ENCODE peak calls at places on chromosomes 13 and 19, in five cellular contexts. N is upper lobe of left lung, M is GM12892, O is stomach, S is vagina. L is an unnamed sample.

GRCh38 chr13:19181021-19181620 is 503 bp downstream of the TUBA3C start:
- DNase-seq in M (no peak), O (peak), S (peak), N (no peak), L (no peak)

GRCh38 chr19:54023191-54023590 is 31.8 kb downstream of the CACNG6 start:
- DNase-seq in O (no peak), M (no peak), S (no peak), N (no peak), L (no peak)

GRCh38 chr13:67630640-67631039 is 400.5 kb upstream of the PCDH9 start:
- DNase-seq in O (no peak), M (no peak), S (no peak), N (no peak), L (no peak)

GRCh38 chr13:65236841-65237418 is 1993.2 kb downstream of the PCDH9 start:
- DNase-seq in M (no peak), O (no peak), N (no peak), S (no peak), L (no peak)

GRCh38 chr13:103140001-103140671 is 73.9 kb upstream of the SLC10A2 start:
- DNase-seq in N (no peak), S (no peak), M (no peak), O (no peak), L (no peak)

GRCh38 chr19:3062165-3063105 is at the start of gene TLE5:
- DNase-seq in S (no peak), M (peak), O (peak), N (peak), L (peak)

GRCh38 chr13:40077396-40078027 is 422.1 kb downstream of the COG6 start:
- DNase-seq in S (no peak), O (no peak), N (no peak), M (no peak), L (no peak)

GRCh38 chr19:13844130-13844631 is 32.8 kb upstream of the NANOS3 start:
- DNase-seq in S (no peak), O (no peak), M (no peak), N (no peak), L (no peak)

GRCh38 chr13:32639502-32640105 is 53.4 kb downstream of the PDS5B start:
- DNase-seq in M (no peak), O (peak), S (no peak), N (peak), L (peak)

GRCh38 chr19:17076539-17076919 is 952 bp downstream of the MYO9B start:
- DNase-seq in M (no peak), S (no peak), N (no peak), O (no peak), L (no peak)

GRCh38 chr19:51351266-51351990 is 9.5 kb upstream of the VSIG10L start:
- DNase-seq in O (no peak), S (no peak), N (no peak), M (no peak), L (no peak)
- TF ChIP-seq POLR2AphosphoS5 in O (no peak), S (no peak), N (no peak), M (no peak), L (no peak)

GRCh38 chr13:35903075-35903474 is 228.1 kb downstream of the DCLK1 start:
- DNase-seq in M (no peak), O (no peak), S (no peak), N (no peak), L (no peak)
- TF ChIP-seq POLR2AphosphoS5 in M (no peak), O (no peak), S (no peak), N (no peak), L (no peak)

GRCh38 chr19:40803857-40804782 is 5.1 kb downstream of the EGLN2 start:
- DNase-seq in M (no peak), N (peak), S (no peak), O (peak), L (no peak)

GRCh38 chr19:40800997-40801377 is 2.0 kb downstream of the EGLN2 start:
- DNase-seq in O (no peak), S (no peak), N (no peak), M (no peak), L (no peak)

GRCh38 chr19:40803170-40803856 is 4.3 kb downstream of the EGLN2 start:
- DNase-seq in S (no peak), N (no peak), M (no peak), O (no peak), L (no peak)

GRCh38 chr19:40801449-40802299 is 2.7 kb downstream of the EGLN2 start:
- DNase-seq in N (peak), S (no peak), O (no peak), M (no peak), L (no peak)

GRCh38 chr19:40802300-40803169 is 3.5 kb downstream of the EGLN2 start:
- DNase-seq in M (no peak), S (no peak), O (peak), N (peak), L (peak)
- TF ChIP-seq POLR2AphosphoS5 in M (no peak), S (peak), O (peak), N (no peak), L (peak)

DNA sequence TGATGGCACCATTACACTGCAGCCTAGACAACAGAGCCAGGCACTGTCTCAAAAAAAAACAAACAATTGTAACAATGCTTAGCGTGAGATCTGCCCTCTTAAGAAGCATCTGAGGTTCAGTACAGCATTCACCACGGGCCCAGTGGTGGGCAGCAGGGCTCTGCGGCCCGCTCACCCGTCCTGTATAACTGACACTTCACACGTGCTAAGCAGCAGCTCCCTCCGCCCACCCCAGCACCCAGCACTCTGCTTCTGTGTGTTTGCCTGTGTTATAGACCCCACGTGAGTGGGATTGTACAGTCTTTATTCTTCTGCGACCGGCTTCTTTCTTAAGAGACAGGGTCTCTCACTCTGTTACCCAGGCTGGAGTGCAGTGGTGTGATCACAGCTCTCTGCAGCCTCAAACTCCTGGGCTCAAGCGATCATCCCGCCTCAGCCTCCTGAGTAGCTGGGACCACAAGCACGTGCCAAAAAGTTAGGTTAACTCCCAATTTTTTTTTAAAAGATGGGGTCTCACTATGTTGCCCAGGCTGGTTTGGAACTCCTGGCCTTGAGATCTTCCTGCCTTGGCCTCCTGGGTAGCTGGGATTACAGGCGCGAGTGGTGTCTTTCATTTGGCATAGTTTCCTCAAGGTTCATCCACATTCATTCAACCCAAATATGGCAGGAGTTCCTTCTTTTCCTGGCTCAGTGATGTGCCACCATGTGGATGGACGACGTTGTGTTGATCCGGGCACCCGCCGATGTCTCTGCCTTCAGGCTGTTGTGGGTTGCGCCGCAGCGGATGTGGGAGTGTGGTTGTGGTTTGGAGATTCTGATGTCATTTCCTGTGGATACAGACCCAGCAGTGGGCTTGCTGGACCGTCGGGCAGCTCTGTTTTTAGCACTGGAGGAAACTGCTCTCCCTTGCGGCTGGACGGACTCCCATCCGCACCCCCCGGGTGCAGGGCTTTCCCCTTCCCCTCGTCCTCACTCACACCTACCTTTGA is 170.0 kb downstream of the KDM4B start:
- DNase-seq in M (peak), O (peak), S (no peak), N (peak), L (no peak)
- TF ChIP-seq POLR2AphosphoS5 in M (no peak), O (no peak), S (no peak), N (no peak), L (no peak)

GRCh38 chr13:47675871-47676270 is 325.2 kb downstream of the SUCLA2 start:
- DNase-seq in O (no peak), N (no peak), M (no peak), S (no peak), L (no peak)

GRCh38 chr13:47680752-47681151 is 320.3 kb downstream of the SUCLA2 start:
- DNase-seq in S (no peak), O (no peak), N (no peak), M (no peak), L (no peak)

GRCh38 chr13:47672982-47673670 is 327.9 kb downstream of the SUCLA2 start:
- DNase-seq in M (no peak), S (no peak), O (no peak), N (no peak), L (no peak)

GRCh38 chr13:47679391-47679790 is 321.7 kb downstream of the SUCLA2 start:
- DNase-seq in O (no peak), S (no peak), M (no peak), N (no peak), L (no peak)

DNA sequence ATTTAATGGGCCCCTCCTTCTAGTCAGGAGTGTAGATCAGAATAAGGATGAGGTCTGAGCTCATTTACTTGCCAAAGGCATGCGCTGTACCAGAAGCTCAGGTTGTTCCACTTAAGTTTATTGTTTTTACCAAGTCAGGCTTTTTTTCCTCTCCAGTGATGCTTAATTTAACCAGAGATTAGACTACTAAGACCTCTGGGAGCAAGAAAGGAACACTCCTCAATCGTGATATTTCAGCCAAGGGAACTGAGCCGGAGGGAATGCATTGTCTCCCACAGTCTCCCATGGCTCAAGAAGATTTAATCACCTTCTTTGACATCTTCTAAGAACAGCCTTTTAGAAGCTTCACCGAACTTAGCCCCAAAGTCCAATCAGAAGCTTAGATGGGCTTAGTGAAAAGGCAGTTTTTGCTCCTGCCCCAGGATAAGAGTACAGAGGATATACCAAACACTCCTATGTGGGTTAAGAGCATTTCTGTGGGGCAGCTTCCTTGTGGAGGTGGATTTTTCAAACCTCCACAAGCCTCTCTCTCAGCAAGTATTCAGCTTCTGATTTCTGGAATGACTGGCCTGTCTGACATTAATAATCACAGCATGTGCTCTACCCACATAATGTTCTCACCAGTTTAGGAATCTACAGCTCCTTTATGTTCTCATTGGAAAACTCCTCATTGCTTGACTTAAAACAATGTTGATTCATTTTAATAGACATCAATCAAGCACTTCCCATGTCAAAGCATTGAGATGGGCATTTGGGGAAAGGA is 322.7 kb downstream of the SUCLA2 start:
- DNase-seq in N (no peak), O (no peak), S (no peak), M (no peak), L (no peak)
- TF ChIP-seq POLR2AphosphoS5 in N (no peak), O (no peak), S (no peak), M (no peak), L (no peak)

GRCh38 chr19:10113964-10114650 is 2.6 kb downstream of the P2RY11 start:
- DNase-seq in O (no peak), N (no peak), S (no peak), M (no peak), L (no peak)
- TF ChIP-seq POLR2AphosphoS5 in O (peak), N (no peak), S (no peak), M (peak), L (peak)

GRCh38 chr19:6925801-6926751 is 38.7 kb downstream of the ADGRE1 start:
- DNase-seq in N (no peak), M (peak), O (no peak), S (no peak), L (no peak)
- TF ChIP-seq POLR2AphosphoS5 in N (no peak), M (no peak), O (no peak), S (no peak), L (no peak)

DNA sequence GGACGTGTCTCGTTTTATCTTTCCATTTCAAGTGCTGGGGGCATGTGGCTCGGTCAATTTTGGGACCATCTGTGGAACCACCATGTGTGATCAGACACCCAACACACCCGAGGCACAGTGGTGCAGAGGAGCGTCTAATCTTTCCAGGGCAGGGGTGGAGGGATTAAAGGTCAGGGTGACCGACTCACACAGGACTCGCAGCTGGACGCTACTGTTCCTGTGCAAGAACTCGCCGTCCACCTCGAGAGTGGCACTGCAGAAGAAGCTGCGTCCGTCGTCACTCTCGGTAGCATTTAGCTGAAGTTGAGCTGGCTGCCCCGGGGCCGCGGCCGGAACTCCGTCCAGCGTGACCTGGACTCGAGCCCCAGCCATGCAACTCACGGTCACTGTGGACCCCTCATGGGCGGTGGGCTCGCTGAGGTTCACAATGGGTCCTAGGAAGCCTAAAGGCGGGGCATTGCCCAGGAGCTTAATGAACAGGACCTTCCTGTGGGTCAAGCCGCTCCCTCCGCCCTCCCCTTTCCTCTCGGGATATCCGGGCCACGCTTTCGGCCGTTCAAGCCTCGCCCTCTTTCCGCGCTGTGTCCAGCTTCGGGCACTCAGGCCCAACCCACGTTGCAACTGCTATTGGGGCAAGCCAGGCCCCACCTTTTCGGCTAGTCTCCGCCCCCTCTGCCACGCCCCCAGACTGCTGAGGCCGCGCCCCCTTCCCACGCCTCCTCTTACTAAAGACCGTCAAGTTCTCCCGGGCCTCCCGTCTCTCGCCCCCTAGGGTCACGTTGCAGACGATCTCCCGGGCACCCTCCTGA is 1.2 kb upstream of the RAVER1 start:
- DNase-seq in O (peak), S (peak), N (peak), M (peak), L (peak)
- TF ChIP-seq POLR2AphosphoS5 in O (peak), S (peak), N (peak), M (no peak), L (peak)

GRCh38 chr19:4130635-4131438 is 6.9 kb upstream of the MAP2K2 start:
- DNase-seq in N (no peak), S (no peak), M (no peak), O (no peak), L (no peak)
- TF ChIP-seq POLR2AphosphoS5 in N (no peak), S (no peak), M (no peak), O (no peak), L (no peak)

GRCh38 chr19:5046339-5047039 is 77.6 kb downstream of the KDM4B start:
- DNase-seq in N (peak), S (no peak), M (no peak), O (peak), L (no peak)

GRCh38 chr19:5047251-5047935 is 78.5 kb downstream of the KDM4B start:
- DNase-seq in N (no peak), S (no peak), M (no peak), O (no peak), L (no peak)

GRCh38 chr19:5048091-5048726 is 79.3 kb downstream of the KDM4B start:
- DNase-seq in S (no peak), O (peak), M (peak), N (peak), L (peak)

GRCh38 chr19:5045015-5045414 is 76.1 kb downstream of the KDM4B start:
- DNase-seq in N (no peak), S (no peak), O (no peak), M (no peak), L (no peak)

DNA sequence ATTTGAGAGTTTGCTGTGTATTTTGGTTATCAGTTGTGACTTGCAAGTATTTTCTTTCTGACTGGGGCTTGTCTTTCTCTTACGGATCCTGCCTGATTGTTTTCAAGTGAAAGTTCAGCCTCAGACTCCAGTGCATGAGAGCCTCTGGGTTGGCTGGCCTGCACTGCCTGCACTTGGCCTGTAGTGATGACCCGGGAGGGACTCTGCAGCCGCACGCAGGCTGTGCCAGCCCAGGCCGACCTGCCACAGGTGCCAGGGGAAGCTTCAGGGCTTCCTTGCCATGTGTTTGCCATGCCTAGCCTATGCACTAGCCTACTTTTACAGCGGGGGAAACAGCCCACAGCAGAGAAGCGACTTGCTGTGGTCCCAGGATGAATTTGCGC is 77.0 kb downstream of the KDM4B start:
- DNase-seq in S (no peak), O (peak), M (no peak), N (no peak), L (no peak)
- TF ChIP-seq POLR2AphosphoS5 in S (no peak), O (no peak), M (no peak), N (no peak), L (no peak)